ENCODE peak calls at places on chromosome 20, in ten cellular contexts. L is neuronal stem cell; F is natural killer cell; U is amniotic epithelial cell; O is AG20443; R is NCI-H2081; S is GM06990; J is iris pigment epithelial cell; E is activated CD4-positive, alpha-beta T cell treated with anti-CD3 and anti-CD28 coated beads, Interleukin-2, amount 10 ng/mL, durations not matched to agents 7 days and 5 days; N is upper lobe of right lung. M is an unnamed sample.

GRCh38 chr20:31638317-31638716 is 605 bp downstream of the COX4I2 start:
- DNase-seq in L (no peak), F (no peak), U (no peak), O (no peak), R (no peak), S (no peak), J (no peak), E (no peak), N (no peak), M (no peak)

GRCh38 chr20:42886046-42886445 is 303.7 kb downstream of the PTPRT start:
- DNase-seq in L (no peak), F (no peak), U (no peak), O (no peak), R (no peak), S (no peak), J (no peak), E (no peak), N (no peak), M (no peak)

GRCh38 chr20:37881601-37882343 is 21.2 kb upstream of the VSTM2L start:
- DNase-seq in L (no peak), F (no peak), U (no peak), O (no peak), R (no peak), S (no peak), J (no peak), E (no peak), N (no peak), M (no peak)

GRCh38 chr20:24950128-24950835 is 1.2 kb downstream of the CST7 start:
- DNase-seq in L (no peak), F (peak), U (no peak), O (no peak), R (no peak), S (no peak), J (no peak), E (peak), N (peak), M (no peak)

GRCh38 chr20:840858-841567 is 7.5 kb downstream of the FAM110A start:
- DNase-seq in L (no peak), F (no peak), U (peak), O (no peak), R (peak), S (no peak), J (peak), E (peak), N (peak), M (no peak)

GRCh38 chr20:45114465-45115385 is at the start of gene WFDC5:
- DNase-seq in L (no peak), F (no peak), U (no peak), O (peak), R (no peak), S (no peak), J (no peak), E (no peak), N (no peak), M (no peak)

GRCh38 chr20:31842471-31843157 is 2.8 kb downstream of the FOXS1 start:
- DNase-seq in L (no peak), F (no peak), U (peak), O (peak), R (no peak), S (no peak), J (peak), E (no peak), N (no peak), M (peak)

GRCh38 chr20:11231742-11232141 is 557.9 kb upstream of the JAG1 start:
- DNase-seq in L (no peak), F (no peak), U (no peak), O (no peak), R (no peak), S (no peak), J (no peak), E (no peak), N (no peak), M (no peak)

GRCh38 chr20:62366370-62367135 is 559 bp downstream of the LAMA5 start:
- DNase-seq in L (peak), F (no peak), U (no peak), O (no peak), R (no peak), S (no peak), J (no peak), E (no peak), N (peak), M (no peak)

GRCh38 chr20:58913079-58913478 is 60.6 kb downstream of the GNAS start:
- DNase-seq in L (no peak), F (no peak), U (no peak), O (no peak), R (no peak), S (no peak), J (no peak), E (no peak), N (no peak), M (no peak)